ENCODE peak calls at places on chromosomes 5 and 9, in ten cellular contexts. G is heart right ventricle; W is stomach; V is body of pancreas; Y is HCT116; R is effector memory CD4-positive, alpha-beta T cell; Q is spleen; C is naive thymus-derived CD4-positive, alpha-beta T cell; H is PC-9; N is A549. E is an unnamed sample. For H3K4me1, the result is how much of the 10 kb centered on the place peaks cover.

GRCh38 chr9:91102269-91102668 is 259.4 kb downstream of the AUH start:
- DNase-seq in G (no peak), W (no peak), V (no peak), Y (no peak), R (no peak), Q (no peak), C (no peak), H (no peak), N (no peak), E (no peak)

GRCh38 chr5:56693220-56693579 is 122.1 kb upstream of the MAP3K1 start:
- DNase-seq in G (no peak), W (no peak), V (no peak), Y (no peak), R (no peak), Q (no peak), C (no peak), H (no peak), N (no peak), E (no peak)

GRCh38 chr5:131628990-131629389 is 6.0 kb downstream of the RAPGEF6 start:
- DNase-seq in G (no peak), W (no peak), V (no peak), Y (no peak), R (no peak), Q (no peak), C (no peak), H (no peak), N (peak), E (peak)

GRCh38 chr5:122751293-122751753 is 23.6 kb upstream of the SNX2 start:
- DNase-seq in G (no peak), W (no peak), V (no peak), Y (no peak), R (no peak), Q (no peak), C (no peak), H (peak), N (peak), E (peak)

GRCh38 chr9:86353591-86354047 is 591 bp downstream of the TUT7 start:
- DNase-seq in G (no peak), W (peak), V (peak), Y (no peak), R (no peak), Q (no peak), C (peak), H (peak), N (no peak), E (peak)

GRCh38 chr5:151598984-151599383 is 7.9 kb upstream of the FAT2 start:
- DNase-seq in G (no peak), W (no peak), V (no peak), Y (no peak), R (no peak), Q (no peak), C (no peak), H (peak), N (no peak), E (no peak)

GRCh38 chr5:114658179-114658578 is 296.3 kb downstream of the KCNN2 start:
- DNase-seq in G (no peak), W (no peak), V (no peak), Y (no peak), R (no peak), Q (no peak), C (no peak), H (no peak), N (no peak), E (no peak)

GRCh38 chr9:71680189-71680983 is 87.9 kb downstream of the CEMIP2 start:
- DNase-seq in G (no peak), W (no peak), V (no peak), Y (no peak), R (no peak), Q (no peak), C (no peak), H (peak), N (peak), E (peak)

GRCh38 chr9:5920860-5921328 is 30.2 kb downstream of the MLANA start:
- DNase-seq in G (no peak), W (no peak), V (no peak), Y (no peak), R (no peak), Q (no peak), C (no peak), H (no peak), N (no peak), E (no peak)

GRCh38 chr9:34451135-34451534 is 7.2 kb downstream of the FAM219A start:
- DNase-seq in G (peak), W (no peak), V (no peak), Y (no peak), R (no peak), Q (no peak), C (no peak), H (no peak), N (no peak), E (no peak)

GRCh38 chr5:8685704-8686103 is 816.8 kb downstream of the MTRR start:
- DNase-seq in G (no peak), W (no peak), V (no peak), Y (no peak), R (no peak), Q (no peak), C (no peak), H (no peak), N (no peak), E (no peak)

GRCh38 chr5:36691993-36692392 is 85.6 kb downstream of the SLC1A3 start:
- DNase-seq in G (no peak), W (no peak), V (no peak), Y (no peak), R (no peak), Q (no peak), C (no peak), H (no peak), N (no peak), E (no peak)

GRCh38 chr5:619444-619843 is 7.3 kb downstream of the CEP72 start:
- DNase-seq in G (no peak), W (no peak), V (no peak), Y (no peak), R (no peak), Q (peak), C (peak), H (no peak), N (no peak), E (no peak)

GRCh38 chr9:93874242-93874641 is 80.9 kb downstream of the BARX1 start:
- DNase-seq in G (no peak), W (no peak), V (no peak), Y (no peak), R (no peak), Q (no peak), C (no peak), H (no peak), N (no peak), E (no peak)

GRCh38 chr5:121949885-121950284 is 11.9 kb upstream of the SRFBP1 start:
- DNase-seq in G (peak), W (no peak), V (peak), Y (peak), R (no peak), Q (no peak), C (no peak), H (peak), N (peak), E (peak)

GRCh38 chr9:76835571-76836283 is 70.2 kb downstream of the PRUNE2 start:
- DNase-seq in G (no peak), W (no peak), V (peak), Y (no peak), R (no peak), Q (no peak), C (no peak), H (no peak), N (peak), E (peak)

GRCh38 chr9:8419871-8420270 is 620.3 kb upstream of the DMAC1 start:
- DNase-seq in G (no peak), W (no peak), V (no peak), Y (no peak), R (no peak), Q (no peak), C (no peak), H (no peak), N (no peak), E (peak)

GRCh38 chr5:65771266-65771665 is 49.3 kb downstream of the NLN start:
- DNase-seq in G (no peak), W (no peak), V (no peak), Y (no peak), R (no peak), Q (no peak), C (no peak), H (no peak), N (no peak), E (no peak)

GRCh38 chr9:91182831-91183230 is 178.9 kb downstream of the AUH start:
- DNase-seq in G (no peak), W (peak), V (no peak), Y (no peak), R (no peak), Q (no peak), C (no peak), H (no peak), N (no peak), E (no peak)

GRCh38 chr5:78552729-78553341 is 95.7 kb downstream of the LHFPL2 start:
- DNase-seq in G (no peak), W (no peak), V (no peak), Y (no peak), R (no peak), Q (no peak), C (no peak), H (no peak), N (no peak), E (no peak)

GRCh38 chr9:134026561-134026960 is 1.3 kb downstream of the BRD3OS start:
- DNase-seq in G (no peak), W (no peak), V (no peak), Y (no peak), R (no peak), Q (peak), C (no peak), H (no peak), N (no peak), E (no peak)

GRCh38 chr9:74810200-74810599 is 77.5 kb downstream of the TRPM6 start:
- DNase-seq in G (no peak), W (no peak), V (no peak), Y (no peak), R (no peak), Q (no peak), C (no peak), H (no peak), N (no peak), E (no peak)

GRCh38 chr5:96198673-96199072 is 234.4 kb downstream of the PCSK1 start:
- DNase-seq in G (no peak), W (no peak), V (no peak), Y (no peak), R (no peak), Q (no peak), C (no peak), H (no peak), N (no peak), E (peak)

GRCh38 chr9:130970052-130970451 is 31.0 kb upstream of the FIBCD1 start:
- DNase-seq in G (no peak), W (no peak), V (no peak), Y (no peak), R (no peak), Q (no peak), C (no peak), H (no peak), N (no peak), E (no peak)

GRCh38 chr5:77168187-77168883 is 42.1 kb upstream of the PDE8B start:
- DNase-seq in G (peak), W (peak), V (peak), Y (no peak), R (no peak), Q (peak), C (no peak), H (peak), N (peak), E (peak)

GRCh38 chr9:92378825-92379535 is 25.4 kb downstream of the OGN start:
- DNase-seq in G (no peak), W (no peak), V (no peak), Y (no peak), R (no peak), Q (no peak), C (no peak), H (no peak), N (no peak), E (peak)

GRCh38 chr5:112878760-112879159 is 17.7 kb downstream of the SRP19 start:
- DNase-seq in G (no peak), W (no peak), V (no peak), Y (peak), R (peak), Q (no peak), C (peak), H (peak), N (no peak), E (peak)

GRCh38 chr5:8773091-8773615 is 772.7 kb downstream of the SEMA5A start:
- DNase-seq in G (no peak), W (no peak), V (no peak), Y (no peak), R (no peak), Q (no peak), C (no peak), H (no peak), N (no peak), E (peak)

GRCh38 chr9:114366334-114367128 is 21.3 kb downstream of the AKNA start:
- DNase-seq in G (no peak), W (no peak), V (peak), Y (no peak), R (no peak), Q (no peak), C (peak), H (no peak), N (peak), E (peak)

GRCh38 chr9:114364123-114364522 is 23.7 kb downstream of the AKNA start:
- DNase-seq in G (no peak), W (no peak), V (no peak), Y (no peak), R (no peak), Q (no peak), C (no peak), H (no peak), N (no peak), E (peak)

GRCh38 chr9:114364528-114365041 is 23.2 kb downstream of the AKNA start:
- DNase-seq in G (no peak), W (no peak), V (peak), Y (no peak), R (no peak), Q (no peak), C (no peak), H (peak), N (no peak), E (peak)

GRCh38 chr9:114363424-114363823 is 24.4 kb downstream of the AKNA start:
- DNase-seq in G (no peak), W (no peak), V (no peak), Y (no peak), R (no peak), Q (no peak), C (peak), H (no peak), N (no peak), E (no peak)

DNA sequence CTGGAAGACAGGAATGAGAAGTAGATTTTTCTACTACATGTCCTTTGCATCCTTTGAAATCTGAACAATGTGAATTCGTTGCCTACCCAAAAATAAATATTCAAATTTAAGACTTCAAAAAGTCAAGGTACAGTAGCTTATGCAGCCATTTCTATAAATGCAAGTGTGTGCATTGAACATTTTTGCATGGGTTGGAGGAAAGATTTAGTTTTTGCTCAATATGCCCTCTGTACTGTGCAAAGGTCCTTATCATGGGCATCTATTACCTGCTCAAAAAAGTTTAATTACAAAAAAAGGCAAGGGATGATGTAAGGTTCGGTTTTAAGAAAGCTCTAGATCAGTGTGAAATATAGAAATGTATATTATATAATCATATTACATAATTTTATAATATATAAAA is 22.6 kb downstream of the AKNA start:
- DNase-seq in G (no peak), W (no peak), V (no peak), Y (no peak), R (no peak), Q (no peak), C (no peak), H (no peak), N (no peak), E (no peak)
- H3K4me1 ChIP-seq in G (under half), W (under half), V (under half), Y (under half), R (half or more), Q (half or more), C (half or more), H (under half), N (under half), E (under half)

GRCh38 chr5:179271301-179271650 is 74.0 kb downstream of the ADAMTS2 start:
- DNase-seq in G (no peak), W (no peak), V (no peak), Y (no peak), R (no peak), Q (peak), C (no peak), H (no peak), N (no peak), E (no peak)

GRCh38 chr5:179268966-179269693 is 76.1 kb downstream of the ADAMTS2 start:
- DNase-seq in G (no peak), W (no peak), V (no peak), Y (no peak), R (no peak), Q (peak), C (peak), H (no peak), N (no peak), E (no peak)

GRCh38 chr5:179269781-179270543 is 75.3 kb downstream of the ADAMTS2 start:
- DNase-seq in G (no peak), W (no peak), V (no peak), Y (no peak), R (no peak), Q (peak), C (no peak), H (no peak), N (no peak), E (no peak)

GRCh38 chr5:179271821-179272325 is 73.4 kb downstream of the ADAMTS2 start:
- DNase-seq in G (no peak), W (no peak), V (no peak), Y (no peak), R (no peak), Q (peak), C (no peak), H (no peak), N (no peak), E (no peak)

GRCh38 chr5:179270581-179271300 is 74.5 kb downstream of the ADAMTS2 start:
- DNase-seq in G (no peak), W (no peak), V (peak), Y (no peak), R (no peak), Q (peak), C (no peak), H (no peak), N (no peak), E (peak)
- H3K4me1 ChIP-seq in G (under half), W (under half), V (under half), Y (under half), R (under half), Q (half or more), C (under half), H (under half), N (under half), E (half or more)

DNA sequence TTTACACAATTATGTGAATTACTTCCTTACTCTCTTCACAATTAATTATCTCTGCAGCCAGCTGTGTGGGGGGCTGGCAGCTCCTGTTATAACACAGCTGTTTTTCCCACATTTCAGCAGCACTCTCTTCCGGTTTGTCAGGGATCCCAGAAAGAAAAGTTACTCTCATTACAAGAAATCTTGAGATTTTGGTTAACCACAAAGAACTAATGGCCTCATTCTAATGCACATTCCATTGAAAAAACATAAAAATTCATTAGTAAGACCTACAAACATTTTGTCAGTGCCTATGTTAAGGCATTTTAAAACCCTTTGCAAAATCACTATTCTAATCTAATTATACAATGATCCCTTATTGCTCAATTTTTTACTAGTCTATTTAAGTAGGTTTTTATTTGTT is 64.1 kb downstream of the PDE4D start:
- DNase-seq in G (peak), W (no peak), V (no peak), Y (no peak), R (no peak), Q (no peak), C (no peak), H (no peak), N (no peak), E (peak)
- H3K4me1 ChIP-seq in G (under half), W (under half), V (under half), Y (under half), R (under half), Q (under half), C (under half), H (under half), N (under half), E (under half)

GRCh38 chr5:60489377-60489776 is 210.6 kb downstream of the DEPDC1B start:
- DNase-seq in G (no peak), W (no peak), V (no peak), Y (no peak), R (no peak), Q (no peak), C (no peak), H (no peak), N (no peak), E (no peak)

GRCh38 chr5:60488466-60489130 is 211.4 kb downstream of the DEPDC1B start:
- DNase-seq in G (no peak), W (no peak), V (no peak), Y (no peak), R (no peak), Q (no peak), C (no peak), H (no peak), N (no peak), E (peak)

GRCh38 chr5:60492958-60493357 is 207.0 kb downstream of the DEPDC1B start:
- DNase-seq in G (no peak), W (no peak), V (no peak), Y (no peak), R (no peak), Q (no peak), C (no peak), H (peak), N (peak), E (peak)

GRCh38 chr5:60489856-60490255 is 210.1 kb downstream of the DEPDC1B start:
- DNase-seq in G (no peak), W (no peak), V (no peak), Y (no peak), R (no peak), Q (no peak), C (no peak), H (no peak), N (no peak), E (no peak)

DNA sequence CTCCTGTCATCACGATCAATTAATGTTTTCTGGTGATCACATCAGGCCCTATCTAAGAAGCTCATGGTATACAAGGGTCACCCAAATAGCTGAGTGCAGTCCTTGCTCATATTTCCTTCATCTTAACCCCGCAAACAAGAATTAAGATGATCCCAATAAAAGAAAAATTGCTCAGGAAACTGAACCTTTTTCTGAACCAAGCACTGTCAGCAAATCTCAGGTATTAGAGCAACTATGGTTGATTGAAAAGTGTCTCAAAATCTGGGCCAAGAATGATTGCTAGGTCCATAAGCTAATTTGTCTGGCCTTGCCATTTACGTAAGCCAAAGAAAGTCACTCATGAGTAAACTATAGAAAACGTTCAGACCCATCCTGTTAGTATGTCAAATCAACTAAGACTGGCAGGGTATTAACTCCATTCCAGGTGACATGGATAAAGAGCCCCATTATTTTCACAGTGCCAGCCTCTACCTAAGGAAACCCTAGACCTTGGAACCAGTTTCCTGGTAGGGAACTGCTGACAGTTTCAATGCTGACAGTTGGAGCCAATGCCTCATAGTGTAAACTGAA is 209.3 kb downstream of the DEPDC1B start:
- DNase-seq in G (no peak), W (no peak), V (no peak), Y (no peak), R (no peak), Q (no peak), C (no peak), H (no peak), N (no peak), E (no peak)
- H3K4me1 ChIP-seq in G (under half), W (under half), V (under half), Y (under half), R (under half), Q (under half), C (under half), H (under half), N (half or more), E (under half)

E was measured in fibroblast of lung.